ENCODE peak calls at places on chromosomes 13 and 19, in nine cellular contexts. N is osteoblast, Y is body of pancreas, I is endodermal cell, X is Peyer's patch, H is heart right ventricle, O is uterus, L is tibial artery, M is aorta. D is an unnamed sample. For H3K4me1, the result is how much of the 10 kb centered on the place peaks cover.

GRCh38 chr19:20038358-20039202 is 725 bp downstream of the ZNF682 start:
- DNase-seq in Y (no peak), H (no peak), I (no peak), N (no peak), O (no peak), X (no peak), L (no peak), M (no peak), D (no peak)

GRCh38 chr13:43865892-43866291 is 13.6 kb downstream of the CCDC122 start:
- DNase-seq in X (no peak), Y (no peak), N (no peak), L (no peak), H (no peak), O (no peak), I (no peak), M (no peak), D (no peak)

GRCh38 chr13:88919970-88920628 is 1248.9 kb downstream of the SLITRK5 start:
- DNase-seq in X (no peak), I (no peak), L (no peak), N (no peak), Y (no peak), H (no peak), M (no peak), O (no peak), D (no peak)

GRCh38 chr13:62122434-62122833 is 706.8 kb upstream of the PCDH20 start:
- DNase-seq in M (no peak), L (no peak), Y (no peak), N (no peak), O (no peak), H (no peak), I (no peak), X (no peak), D (no peak)

GRCh38 chr13:23146811-23147245 is 34.0 kb upstream of the SGCG start:
- DNase-seq in M (no peak), X (no peak), O (no peak), Y (no peak), I (no peak), H (no peak), N (no peak), L (no peak), D (no peak)

GRCh38 chr19:58381460-58382220 is 810 bp upstream of the ZNF837 start:
- DNase-seq in Y (no peak), I (peak), H (no peak), M (no peak), L (no peak), N (peak), O (no peak), X (no peak), D (no peak)

GRCh38 chr19:54804101-54804500 is 691 bp downstream of the KIR2DL4 start:
- DNase-seq in N (no peak), I (no peak), Y (no peak), L (no peak), M (no peak), X (no peak), H (no peak), O (no peak), D (no peak)

GRCh38 chr19:52034051-52034728 is 6.0 kb upstream of the ZNF614 start:
- DNase-seq in X (no peak), I (no peak), Y (no peak), O (no peak), N (no peak), L (no peak), H (no peak), M (no peak), D (no peak)

GRCh38 chr13:48161530-48162179 is 66.8 kb upstream of the MED4 start:
- DNase-seq in M (no peak), X (no peak), H (peak), L (peak), I (no peak), O (no peak), N (no peak), Y (no peak), D (peak)

GRCh38 chr19:29155683-29156082 is 57.3 kb downstream of the UQCRFS1 start:
- DNase-seq in H (no peak), X (no peak), N (no peak), Y (no peak), M (no peak), L (no peak), I (no peak), O (no peak), D (no peak)

GRCh38 chr19:54100560-54100959 is at the start of gene OSCAR:
- DNase-seq in N (no peak), I (peak), X (no peak), L (no peak), H (no peak), M (peak), O (no peak), Y (no peak), D (no peak)

GRCh38 chr19:919157-920050 is 2.3 kb downstream of the KISS1R start:
- DNase-seq in O (no peak), N (peak), Y (no peak), H (no peak), I (peak), L (no peak), M (peak), X (peak), D (no peak)

GRCh38 chr19:41995959-41996797 is 2.1 kb upstream of the ATP1A3 start:
- DNase-seq in H (no peak), X (no peak), N (peak), I (peak), Y (no peak), L (no peak), M (no peak), O (no peak), D (no peak)

GRCh38 chr19:38032951-38033350 is 125.9 kb downstream of the SIPA1L3 start:
- DNase-seq in O (no peak), M (no peak), N (no peak), X (no peak), I (no peak), H (no peak), Y (no peak), L (no peak), D (no peak)

GRCh38 chr13:29187584-29187983 is 367.4 kb downstream of the MTUS2 start:
- DNase-seq in N (no peak), Y (no peak), H (no peak), L (no peak), M (no peak), X (no peak), I (no peak), O (no peak), D (no peak)

GRCh38 chr19:3880471-3881271 is at the start of gene ATCAY:
- DNase-seq in L (no peak), N (peak), I (peak), O (no peak), M (no peak), Y (no peak), H (no peak), X (no peak), D (no peak)

GRCh38 chr13:47017476-47017875 is 120.6 kb upstream of the HTR2A start:
- DNase-seq in N (no peak), X (no peak), O (no peak), H (no peak), L (no peak), Y (no peak), I (no peak), M (no peak), D (no peak)

GRCh38 chr13:44232729-44233128 is 140.9 kb upstream of the SERP2 start:
- DNase-seq in Y (no peak), N (no peak), I (no peak), L (no peak), M (no peak), H (no peak), O (no peak), X (no peak), D (no peak)

GRCh38 chr13:43157796-43158195 is 134.4 kb downstream of the DNAJC15 start:
- DNase-seq in I (no peak), H (no peak), N (no peak), X (no peak), M (no peak), O (no peak), Y (no peak), L (no peak), D (no peak)

GRCh38 chr13:72850959-72851677 is 69.2 kb downstream of the PIBF1 start:
- DNase-seq in N (no peak), L (no peak), M (no peak), X (no peak), H (no peak), Y (no peak), I (peak), O (no peak), D (no peak)

GRCh38 chr19:46241676-46242075 is 12.1 kb downstream of the IGFL1 start:
- DNase-seq in O (no peak), Y (no peak), H (no peak), I (peak), L (no peak), N (no peak), M (no peak), X (no peak), D (no peak)

GRCh38 chr19:47407417-47407774 is 11.9 kb downstream of the MEIS3 start:
- DNase-seq in O (no peak), Y (no peak), L (no peak), M (no peak), I (no peak), H (no peak), X (no peak), N (peak), D (no peak)

GRCh38 chr19:39342647-39343305 is 555 bp downstream of the SAMD4B start:
- DNase-seq in X (no peak), N (peak), Y (peak), I (no peak), L (no peak), M (peak), H (peak), O (peak), D (peak)

GRCh38 chr13:44739120-44739519 is 163.0 kb upstream of the TSC22D1 start:
- DNase-seq in O (no peak), Y (no peak), I (peak), X (no peak), N (no peak), H (no peak), M (no peak), L (no peak), D (no peak)

GRCh38 chr13:20426766-20427448 is 98.8 kb downstream of the CRYL1 start:
- DNase-seq in L (no peak), H (no peak), M (no peak), I (no peak), N (peak), Y (no peak), O (no peak), X (no peak), D (no peak)

GRCh38 chr13:114050536-114051450 is 76.9 kb upstream of the C13orf46 start:
- DNase-seq in Y (no peak), X (no peak), H (no peak), O (no peak), N (no peak), I (no peak), M (no peak), L (peak), D (no peak)

GRCh38 chr13:78040431-78040830 is 121.8 kb upstream of the EDNRB start:
- DNase-seq in N (no peak), H (no peak), I (no peak), Y (no peak), X (no peak), O (no peak), L (no peak), M (no peak), D (no peak)

GRCh38 chr13:113539176-113539575 is 45.4 kb upstream of the TFDP1 start:
- DNase-seq in L (no peak), I (no peak), Y (no peak), N (no peak), M (peak), X (no peak), H (no peak), O (peak), D (no peak)

GRCh38 chr13:49419292-49419691 is 24.6 kb downstream of the CAB39L start:
- DNase-seq in Y (no peak), X (no peak), O (no peak), L (no peak), N (no peak), M (no peak), I (no peak), H (no peak), D (no peak)

GRCh38 chr19:41376998-41377365 is 649 bp downstream of the TMEM91 start:
- DNase-seq in I (no peak), L (no peak), H (no peak), X (no peak), N (no peak), O (no peak), M (no peak), Y (no peak), D (no peak)

GRCh38 chr13:93859666-93860065 is 619.8 kb downstream of the DCT start:
- DNase-seq in I (no peak), X (no peak), O (no peak), H (no peak), L (no peak), Y (no peak), N (no peak), M (no peak), D (no peak)

GRCh38 chr19:18233224-18233825 is 7.1 kb upstream of the PDE4C start:
- DNase-seq in M (peak), O (no peak), N (peak), H (no peak), X (no peak), Y (peak), L (no peak), I (peak), D (peak)

GRCh38 chr13:110394371-110394841 is 87.3 kb downstream of the COL4A2 start:
- DNase-seq in N (no peak), H (no peak), Y (no peak), I (no peak), X (no peak), L (no peak), M (no peak), O (no peak), D (no peak)

GRCh38 chr19:37903096-37903495 is 3.3 kb downstream of the WDR87 start:
- DNase-seq in X (no peak), H (no peak), N (no peak), M (peak), I (no peak), L (no peak), O (no peak), Y (no peak), D (no peak)

GRCh38 chr19:5112681-5113080 is 143.8 kb downstream of the KDM4B start:
- DNase-seq in I (no peak), N (no peak), M (no peak), X (no peak), O (no peak), H (no peak), Y (no peak), L (no peak), D (no peak)

GRCh38 chr13:106072014-106072413 is 463.4 kb downstream of the EFNB2 start:
- DNase-seq in O (no peak), H (no peak), I (no peak), Y (no peak), M (no peak), N (no peak), L (no peak), X (no peak), D (no peak)

GRCh38 chr19:6209233-6209632 is 70.5 kb downstream of the MLLT1 start:
- DNase-seq in Y (no peak), O (no peak), N (peak), M (peak), I (peak), H (no peak), X (no peak), L (no peak), D (no peak)
- H3K27ac ChIP-seq in Y (no peak), O (no peak), N (no peak), M (no peak), I (no peak), H (no peak), X (no peak), L (no peak), D (no peak)

GRCh38 chr19:11052391-11052790 is 36.9 kb upstream of the LDLR start:
- DNase-seq in H (no peak), I (no peak), M (no peak), L (no peak), N (peak), O (no peak), Y (no peak), X (no peak), D (no peak)

GRCh38 chr19:11050323-11051114 is 38.7 kb upstream of the LDLR start:
- DNase-seq in I (no peak), L (no peak), X (no peak), M (no peak), O (no peak), H (no peak), Y (no peak), N (peak), D (no peak)

GRCh38 chr19:11054628-11055027 is 34.6 kb upstream of the LDLR start:
- DNase-seq in N (peak), I (no peak), O (no peak), L (no peak), H (no peak), X (no peak), M (no peak), Y (no peak), D (no peak)

GRCh38 chr19:11058246-11059030 is 30.8 kb upstream of the LDLR start:
- DNase-seq in O (no peak), X (peak), M (no peak), I (no peak), H (no peak), Y (no peak), N (peak), L (peak), D (no peak)

DNA sequence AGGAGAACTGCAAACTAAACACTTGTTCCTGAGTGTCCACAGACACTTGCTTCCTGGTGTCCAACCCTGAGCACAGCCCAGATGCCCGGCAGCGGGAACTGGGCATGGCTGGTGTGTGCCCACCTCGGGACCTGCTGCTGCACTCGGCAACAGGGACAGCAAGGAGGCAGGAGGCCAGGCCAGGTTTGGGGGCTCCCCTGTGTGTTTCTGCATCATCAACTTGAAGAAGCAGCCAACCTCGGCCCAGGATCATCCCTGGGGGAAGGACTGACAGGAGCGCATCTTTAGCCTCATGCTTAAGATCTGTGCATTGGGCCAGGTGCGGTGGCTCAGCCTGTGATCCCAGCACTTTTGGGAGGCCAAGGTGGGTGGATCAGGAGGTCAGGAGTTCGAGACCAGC is 35.1 kb upstream of the LDLR start:
- DNase-seq in O (no peak), N (peak), Y (no peak), H (no peak), X (no peak), L (no peak), I (no peak), M (no peak), D (no peak)
- H3K4me1 ChIP-seq in O (under half), N (under half), Y (under half), H (under half), X (under half), L (under half), I (under half), M (under half), D (under half)

DNA sequence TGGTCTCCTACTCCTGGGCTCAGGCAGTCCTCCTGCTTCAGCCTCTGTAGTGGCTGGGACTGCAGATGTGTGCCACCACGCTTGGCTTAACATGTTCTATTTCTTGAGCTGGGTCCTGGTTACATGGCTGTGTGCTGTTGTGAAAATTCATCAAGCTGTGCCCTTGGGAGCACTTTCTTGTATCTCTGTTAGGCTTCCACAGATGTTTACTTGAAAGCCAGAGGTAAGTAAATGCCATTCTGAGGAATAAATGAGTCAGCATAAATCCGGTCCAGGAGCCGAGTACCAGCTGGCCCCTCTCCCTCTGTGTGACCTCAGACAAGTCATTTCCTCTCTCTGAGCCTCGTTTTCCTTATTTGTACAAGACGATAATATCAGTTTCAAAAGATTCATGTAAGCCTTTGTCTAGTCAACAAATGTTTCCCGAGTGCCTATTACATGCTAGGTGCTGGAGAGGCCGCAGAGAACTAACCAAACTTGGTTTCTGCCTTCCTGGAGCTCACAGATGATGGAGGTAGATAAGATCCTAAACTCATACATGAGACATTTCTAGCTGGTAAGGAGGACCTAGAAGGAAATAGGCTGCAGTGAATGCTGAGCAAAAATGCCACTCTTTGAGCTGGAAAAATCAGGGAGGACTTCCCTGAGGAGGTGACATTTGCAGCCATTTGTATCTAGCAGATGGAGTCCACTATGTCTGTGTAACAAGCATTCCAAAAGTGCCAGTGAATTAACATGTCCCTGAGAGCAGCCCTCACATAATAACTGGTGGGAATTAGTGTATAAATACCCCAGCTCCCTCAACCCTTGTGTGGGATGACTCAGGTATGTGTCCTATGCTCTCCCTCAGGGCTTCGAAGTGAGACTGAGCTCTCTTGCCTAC is 2.7 kb upstream of the RASAL3 start:
- DNase-seq in O (no peak), L (no peak), I (no peak), X (no peak), N (peak), Y (no peak), M (peak), H (no peak), D (no peak)
- H3K27ac ChIP-seq in O (no peak), L (no peak), I (no peak), X (peak), N (no peak), Y (no peak), M (no peak), H (peak), D (no peak)

DNA sequence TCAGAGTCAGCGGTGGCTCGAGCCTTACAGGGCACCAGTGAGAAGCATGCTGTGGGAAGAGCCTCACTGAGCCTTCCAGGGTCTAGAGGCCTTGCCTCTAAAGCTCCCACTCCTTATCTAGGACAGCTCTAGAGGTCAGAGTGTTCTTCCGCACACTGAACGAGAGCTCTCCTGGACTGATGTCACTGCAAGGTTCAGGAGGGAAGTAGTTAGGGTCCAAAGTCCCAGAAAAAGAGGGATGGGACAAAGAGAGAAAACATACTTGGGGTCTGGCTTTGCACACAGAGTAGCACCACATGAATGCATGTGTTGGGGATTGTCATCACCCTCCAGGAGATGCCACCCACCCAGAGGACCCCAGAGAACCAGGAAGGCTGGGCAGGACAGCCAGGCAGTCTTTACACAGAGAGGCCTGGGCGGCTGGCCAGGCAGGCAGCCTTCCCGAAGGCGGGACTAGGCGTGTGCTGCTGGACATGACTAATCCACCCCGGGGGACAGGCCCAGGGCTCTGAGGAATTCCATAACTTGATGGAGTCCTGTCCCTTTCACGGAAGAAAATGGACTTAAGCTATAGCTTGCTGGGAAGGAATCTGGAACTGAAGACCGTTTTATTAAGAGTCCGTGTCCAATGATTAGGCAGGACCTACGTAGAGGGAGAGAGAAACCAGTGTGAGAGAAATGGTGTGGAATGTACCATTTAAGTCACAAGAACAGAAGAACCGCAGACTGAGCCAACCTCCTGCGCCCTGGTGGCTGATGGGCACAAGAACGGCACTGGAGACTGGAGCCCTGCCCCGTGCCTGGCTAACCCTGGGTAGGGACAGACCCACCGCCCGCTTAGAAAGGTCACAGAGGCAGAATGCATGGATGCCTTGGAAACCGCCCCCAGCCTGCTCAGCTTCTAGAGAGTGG is 16.7 kb upstream of the EPHX3 start:
- DNase-seq in Y (peak), I (no peak), L (peak), X (no peak), H (peak), M (peak), O (peak), N (peak), D (peak)
- H3K4me1 ChIP-seq in Y (half or more), I (under half), L (half or more), X (under half), H (half or more), M (under half), O (under half), N (half or more), D (half or more)

GRCh38 chr13:24146961-24147569 is 13.5 kb upstream of the SPATA13 start:
- DNase-seq in M (no peak), I (no peak), H (no peak), Y (no peak), O (no peak), N (no peak), L (no peak), X (no peak), D (no peak)
- H3K27ac ChIP-seq in M (no peak), I (no peak), H (no peak), Y (no peak), O (no peak), N (no peak), L (no peak), X (peak), D (no peak)

GRCh38 chr19:10729406-10729805 is 11.5 kb downstream of the DNM2 start:
- DNase-seq in Y (no peak), N (no peak), X (no peak), L (peak), I (no peak), M (no peak), O (no peak), H (no peak), D (no peak)
- H3K4me1 ChIP-seq in Y (under half), N (under half), X (under half), L (under half), I (under half), M (under half), O (under half), H (under half), D (under half)

GRCh38 chr19:13833330-13834265 is 38.4 kb downstream of the ZSWIM4 start:
- DNase-seq in O (peak), Y (peak), N (peak), X (peak), L (peak), M (peak), I (peak), H (peak), D (peak)
- H3K27ac ChIP-seq in O (peak), Y (peak), N (peak), X (peak), L (peak), M (peak), I (peak), H (peak), D (peak)

D was measured in psoas muscle.